ENCODE peak calls at places on chromosomes 2 and 18, in ten cellular contexts. Z, O, W, F, A, R, Q, M, J and S are unnamed samples.
A peak's percentile ranks its signal among the peaks of the same experiment; 100 is the strongest.

GRCh38 chr18:8984131-8984670 is 118.3 kb upstream of the NDUFV2 start:
- ATAC-seq in W (no peak), O (no peak), F (no peak), A (no peak), Z (no peak), Q (no peak), J (no peak), M (no peak), R (no peak), S (no peak)

GRCh38 chr2:178891265-178891958 is 84.2 kb upstream of the TTN start:
- ATAC-seq in F (peak; percentile 67), Q (peak; percentile 96), O (peak; percentile 88), Z (peak; percentile 80), J (peak; percentile 92), R (peak; percentile 66), A (peak; percentile 71), M (peak; percentile 92), W (peak; percentile 78), S (peak; percentile 62)

GRCh38 chr2:16635796-16636699 is 29.6 kb downstream of the CYRIA start:
- ATAC-seq in Z (peak; percentile 74), W (no peak), J (no peak), O (no peak), R (no peak), M (peak; percentile 55), Q (peak; percentile 38), F (no peak), A (no peak), S (no peak)

GRCh38 chr2:181393472-181393871 is 63.7 kb upstream of the ITGA4 start:
- ATAC-seq in F (peak; percentile 86), R (no peak), A (peak; percentile 51), J (peak; percentile 44), O (peak; percentile 95), M (no peak), W (peak; percentile 51), Q (no peak), Z (peak; percentile 90), S (no peak)

GRCh38 chr2:88116669-88117432 is 11.0 kb downstream of the FABP1 start:
- ATAC-seq in J (no peak), W (no peak), A (no peak), M (no peak), R (no peak), Q (no peak), Z (no peak), F (no peak), O (no peak), S (no peak)

GRCh38 chr2:221322741-221323140 is 249.4 kb downstream of the EPHA4 start:
- ATAC-seq in W (no peak), R (no peak), J (peak; percentile 67), O (no peak), F (no peak), A (no peak), Z (no peak), Q (no peak), M (no peak), S (no peak)

GRCh38 chr2:187338679-187339121 is 109.4 kb downstream of the CALCRL start:
- ATAC-seq in O (peak; percentile 28), Q (no peak), W (peak; percentile 65), F (no peak), Z (peak; percentile 58), R (no peak), A (no peak), M (no peak), J (no peak), S (no peak)

GRCh38 chr2:241228860-241229516 is 40.5 kb downstream of the ANO7 start:
- ATAC-seq in O (no peak), Z (no peak), Q (no peak), A (no peak), W (no peak), M (no peak), F (no peak), J (no peak), R (no peak), S (no peak)

GRCh38 chr2:101114815-101115214 is 36.4 kb downstream of the TBC1D8 start:
- ATAC-seq in Z (no peak), F (no peak), O (no peak), W (no peak), J (peak; percentile 8), R (no peak), M (peak; percentile 41), A (no peak), Q (peak; percentile 36), S (no peak)

GRCh38 chr2:204282525-204282924 is 262.8 kb upstream of the PARD3B start:
- ATAC-seq in J (peak; percentile 49), O (peak; percentile 14), W (peak; percentile 85), A (no peak), Q (no peak), R (peak; percentile 68), M (no peak), Z (no peak), F (no peak), S (no peak)

GRCh38 chr2:188734688-188735087 is 239.5 kb upstream of the COL3A1 start:
- ATAC-seq in R (no peak), O (no peak), F (no peak), M (no peak), J (no peak), A (no peak), Q (no peak), W (no peak), Z (no peak), S (no peak)

GRCh38 chr2:208782097-208782496 is 375.5 kb downstream of the PTH2R start:
- ATAC-seq in W (no peak), Q (no peak), M (no peak), A (no peak), Z (no peak), J (no peak), F (no peak), R (no peak), O (no peak), S (no peak)

GRCh38 chr2:169031202-169031601 is at the start of gene ABCB11:
- ATAC-seq in A (no peak), M (no peak), Z (no peak), W (no peak), Q (no peak), F (no peak), R (no peak), O (no peak), J (no peak), S (no peak)

GRCh38 chr2:120920438-120920814 is 184.8 kb downstream of the GLI2 start:
- ATAC-seq in A (no peak), J (no peak), Q (peak; percentile 30), F (no peak), Z (no peak), O (no peak), W (no peak), R (no peak), M (no peak), S (peak; percentile 12)

GRCh38 chr2:100780203-100781008 is 39.5 kb upstream of the NPAS2 start:
- ATAC-seq in O (peak; percentile 73), J (peak; percentile 92), R (peak; percentile 77), F (peak; percentile 87), W (no peak), Q (no peak), Z (peak; percentile 74), A (no peak), M (peak; percentile 42), S (peak; percentile 73)

DNA sequence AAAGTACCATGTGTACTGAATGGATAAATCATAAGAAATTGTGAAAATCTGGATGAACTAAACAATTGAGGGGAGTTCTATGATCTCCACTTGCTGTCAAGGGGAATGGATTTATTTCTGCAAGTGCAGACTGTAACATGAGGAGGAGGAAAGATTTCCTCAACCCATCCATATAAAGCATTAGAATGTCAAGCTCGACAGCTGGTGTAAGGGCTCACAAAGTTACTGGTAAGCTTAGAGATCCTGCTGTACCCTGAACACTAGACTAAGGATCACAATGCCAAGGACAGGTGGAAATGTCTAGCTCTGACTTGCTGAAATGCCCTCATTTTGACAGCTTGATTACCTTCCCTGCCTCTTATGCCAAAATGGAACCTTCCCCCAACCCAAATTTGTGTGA is 125.3 kb downstream of the TCF4 start:
- ATAC-seq in A (no peak), Z (no peak), R (no peak), O (no peak), J (no peak), W (no peak), M (peak; percentile 98), Q (peak; percentile 99), F (no peak), S (no peak)
- H3K27ac ChIP-seq in A (no peak overlapping the region), Z (no peak overlapping the region), R (no peak overlapping the region), O (no peak overlapping the region), J (no peak overlapping the region), W (no peak overlapping the region), M (peak overlapping the region; percentile 82), Q (peak overlapping the region; percentile 70), F (no peak overlapping the region), S (no peak overlapping the region)

DNA sequence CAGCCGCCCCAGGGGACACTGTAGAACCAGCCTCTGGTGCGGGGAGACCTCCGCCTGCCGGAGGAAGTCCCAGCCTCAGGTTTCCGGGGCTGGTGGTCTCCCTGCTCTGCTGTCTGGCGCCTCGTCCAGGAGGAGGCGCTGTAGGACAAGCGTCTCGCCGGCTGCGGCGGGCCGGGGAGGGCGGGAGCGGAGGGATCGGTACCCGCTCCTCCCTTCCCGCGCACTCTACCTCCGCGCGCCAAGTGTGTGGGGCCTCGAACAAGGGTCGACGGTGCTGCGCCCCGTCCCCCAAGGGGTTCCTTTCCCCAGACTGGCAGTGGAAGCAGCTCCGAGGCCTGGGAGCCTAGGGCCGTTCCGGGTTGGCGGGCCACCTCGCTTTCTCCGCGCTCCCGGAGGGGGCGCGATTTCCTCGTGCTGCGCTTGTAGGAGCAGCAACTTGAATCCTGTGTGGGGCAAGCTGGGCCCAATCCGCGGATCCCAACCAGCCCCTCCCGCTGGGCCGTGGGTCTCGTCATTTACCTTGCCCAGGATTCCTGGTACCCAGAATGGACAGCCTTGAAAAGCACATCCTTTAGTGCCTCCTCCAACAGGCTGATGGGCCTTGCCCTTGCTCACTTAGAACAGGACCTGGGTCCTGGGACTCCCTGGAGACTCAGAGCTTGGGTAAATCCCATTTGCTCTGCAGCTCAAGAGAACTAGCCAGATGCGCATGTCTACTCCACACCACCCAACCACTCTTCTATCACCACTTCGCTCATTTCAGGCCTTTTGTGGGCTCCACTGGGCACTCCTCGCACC is 10.6 kb upstream of the HOXD4 start:
- ATAC-seq in M (peak; percentile 83), A (peak; percentile 88), F (peak; percentile 80), Z (peak; percentile 92), R (peak; percentile 87), J (peak; percentile 96), W (peak; percentile 89), O (peak; percentile 82), Q (peak; percentile 53), S (peak; percentile 81)
- H3K27me3 ChIP-seq in M (no peaks in the 10 kb centered on the region), A (peaks cover 98% of the 10 kb centered on the region), F (no peaks in the 10 kb centered on the region), Z (no peaks in the 10 kb centered on the region), R (peaks cover 19% of the 10 kb centered on the region), J (peaks cover 8% of the 10 kb centered on the region), W (peaks cover 24% of the 10 kb centered on the region), O (peaks cover under 1% of the 10 kb centered on the region), Q (no peaks in the 10 kb centered on the region), S (peaks cover 95% of the 10 kb centered on the region)

DNA sequence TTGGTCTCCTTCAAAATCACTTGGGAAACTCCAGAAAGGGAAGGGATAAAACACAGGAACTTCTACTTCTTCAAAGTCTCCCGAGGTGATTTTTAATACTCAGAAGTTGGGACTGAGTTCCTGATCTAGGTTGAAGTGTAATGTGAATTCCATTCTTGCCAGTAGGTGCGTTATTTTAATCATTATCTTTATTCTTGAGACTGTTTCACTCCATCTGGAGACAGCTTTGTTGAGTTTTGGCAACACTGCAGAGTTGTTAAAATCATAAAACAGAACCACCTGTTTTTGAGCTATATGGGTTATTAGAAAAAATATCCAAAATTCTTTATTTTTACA is 22.0 kb downstream of the ATP8B1 start:
- ATAC-seq in O (no peak), Z (no peak), Q (peak; percentile 38), M (no peak), J (no peak), A (no peak), W (no peak), F (no peak), R (no peak), S (no peak)
- H3K27ac ChIP-seq in O (no peak overlapping the region), Z (peak overlapping the region; percentile 76), Q (peak overlapping the region; percentile 61), M (peak overlapping the region; percentile 65), J (peak overlapping the region; percentile 69), A (no peak overlapping the region), W (peak overlapping the region; percentile 62), F (peak overlapping the region; percentile 81), R (no peak overlapping the region), S (peak overlapping the region; percentile 77)

GRCh38 chr2:26534865-26535662 is 57.1 kb upstream of the OTOF start:
- ATAC-seq in O (no peak), A (no peak), R (no peak), W (no peak), M (no peak), J (no peak), Q (no peak), Z (no peak), F (no peak), S (no peak)
- H3K27me3 ChIP-seq in O (peaks cover 25% of the 10 kb centered on the region), A (no peaks in the 10 kb centered on the region), R (no peaks in the 10 kb centered on the region), W (no peaks in the 10 kb centered on the region), M (no peaks in the 10 kb centered on the region), J (no peaks in the 10 kb centered on the region), Q (no peaks in the 10 kb centered on the region), Z (no peaks in the 10 kb centered on the region), F (no peaks in the 10 kb centered on the region), S (peaks cover 17% of the 10 kb centered on the region)